ENCODE peak calls at places on chromosomes 13 and 19, in five cellular contexts. J is sigmoid colon, Z is tibial nerve, R is gastrocnemius medialis, D is ovary. Y is an unnamed sample.

GRCh38 chr13:26881154-26881553 is 120.6 kb upstream of the GPR12 start:
- DNase-seq in J (no peak), Z (no peak), R (no peak), D (no peak), Y (no peak)

GRCh38 chr19:46068345-46069258 is 27.8 kb upstream of the IGFL4 start:
- DNase-seq in J (no peak), Z (no peak), R (no peak), D (no peak), Y (no peak)

GRCh38 chr13:114108141-114108761 is 24.2 kb downstream of the RASA3 start:
- DNase-seq in J (peak), Z (no peak), R (peak), D (no peak), Y (no peak)

GRCh38 chr19:29694669-29695627 is 20.1 kb downstream of the C19orf12 start:
- DNase-seq in J (peak), Z (peak), R (peak), D (peak), Y (peak)

GRCh38 chr13:71902676-71903075 is 35.7 kb upstream of the DACH1 start:
- DNase-seq in J (no peak), Z (no peak), R (no peak), D (no peak), Y (no peak)

GRCh38 chr13:96011291-96011875 is 41.8 kb downstream of the UGGT2 start:
- DNase-seq in J (no peak), Z (no peak), R (no peak), D (no peak), Y (no peak)

GRCh38 chr13:32881074-32881791 is 135.0 kb upstream of the KL start:
- DNase-seq in J (no peak), Z (no peak), R (no peak), D (no peak), Y (no peak)

GRCh38 chr19:5934779-5935472 is 20.9 kb downstream of the CAPS start:
- DNase-seq in J (no peak), Z (no peak), R (no peak), D (peak), Y (no peak)

GRCh38 chr19:30309983-30310805 is 62.0 kb upstream of the ZNF536 start:
- DNase-seq in J (no peak), Z (no peak), R (no peak), D (no peak), Y (no peak)

GRCh38 chr19:16449330-16449961 is 22.3 kb downstream of the EPS15L1 start:
- DNase-seq in J (no peak), Z (no peak), R (no peak), D (no peak), Y (no peak)

GRCh38 chr13:27920677-27921420 is 1.0 kb downstream of the PDX1 start:
- DNase-seq in J (no peak), Z (no peak), R (no peak), D (no peak), Y (no peak)

GRCh38 chr19:49340069-49340864 is 5.1 kb downstream of the CD37 start:
- DNase-seq in J (peak), Z (peak), R (peak), D (peak), Y (no peak)

GRCh38 chr13:96982672-96983071 is 11.6 kb downstream of the OXGR1 start:
- DNase-seq in J (no peak), Z (peak), R (no peak), D (no peak), Y (no peak)

GRCh38 chr19:55446060-55446459 is 3.0 kb upstream of the SHISA7 start:
- DNase-seq in J (no peak), Z (no peak), R (no peak), D (no peak), Y (no peak)

GRCh38 chr13:91242652-91243051 is 104.8 kb upstream of the MIR17HG start:
- DNase-seq in J (no peak), Z (no peak), R (no peak), D (no peak), Y (no peak)

GRCh38 chr19:46970815-46971214 is 48.8 kb upstream of the NPAS1 start:
- DNase-seq in J (no peak), Z (no peak), R (peak), D (no peak), Y (no peak)

DNA sequence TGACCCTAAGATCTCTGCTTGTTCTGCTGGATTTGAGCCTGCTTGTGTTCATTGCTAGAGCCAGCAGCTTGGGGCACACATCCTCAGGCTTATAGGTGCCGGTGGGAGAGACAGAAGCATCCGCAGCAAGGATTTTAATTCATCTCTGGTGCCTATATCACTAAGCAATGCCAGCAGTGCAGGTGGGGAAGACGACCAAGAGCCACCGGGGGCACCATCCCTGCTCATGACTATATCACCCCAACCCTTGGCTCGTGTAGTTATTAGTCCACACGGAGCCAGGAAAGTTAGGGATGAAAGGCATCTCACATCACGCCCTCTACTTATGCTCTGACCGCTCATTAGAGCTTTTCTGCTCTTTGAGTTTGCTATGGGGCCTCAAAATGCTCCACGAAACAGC is 298.2 kb downstream of the DCLK1 start:
- DNase-seq in J (no peak), Z (no peak), R (no peak), D (no peak), Y (no peak)
- TF ChIP-seq CTCF in J (no peak), Z (no peak), R (no peak), D (no peak), Y (no peak)

DNA sequence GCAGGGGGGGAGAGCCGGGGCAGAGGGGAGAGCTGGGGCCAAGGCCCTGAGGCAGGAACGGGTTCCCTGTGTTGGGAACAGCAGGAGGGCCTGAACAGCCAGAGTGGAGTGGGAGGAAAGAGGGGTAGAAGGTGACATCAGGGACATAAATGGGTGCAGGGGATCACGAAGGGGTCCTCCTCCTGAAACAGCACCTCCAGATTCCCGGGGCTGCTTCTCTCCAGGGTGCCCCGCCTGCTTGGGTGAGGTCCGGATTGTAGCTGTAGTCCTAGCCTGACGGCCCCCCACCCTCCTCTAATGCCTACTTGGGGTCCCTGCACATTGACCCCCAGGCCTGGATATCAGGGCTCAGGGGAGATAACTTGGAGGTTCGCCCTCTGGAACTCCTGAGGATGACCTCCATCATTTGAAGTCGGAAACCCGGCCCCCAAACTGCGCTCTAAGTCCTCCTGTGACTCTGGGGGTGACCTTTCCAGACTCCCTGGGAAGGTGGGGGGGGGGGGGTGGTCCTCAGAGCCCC is 473 bp upstream of the SCN1B start:
- DNase-seq in J (no peak), Z (no peak), R (peak), D (no peak), Y (no peak)
- H3K4me3 ChIP-seq in J (no peak), Z (peak), R (peak), D (peak), Y (no peak)

GRCh38 chr19:52369463-52370340 is at the start of gene ZNF880:
- DNase-seq in J (peak), Z (peak), R (peak), D (peak), Y (peak)
- TF ChIP-seq POLR2A in J (peak), Z (peak), R (peak), D (peak), Y (no peak)

DNA sequence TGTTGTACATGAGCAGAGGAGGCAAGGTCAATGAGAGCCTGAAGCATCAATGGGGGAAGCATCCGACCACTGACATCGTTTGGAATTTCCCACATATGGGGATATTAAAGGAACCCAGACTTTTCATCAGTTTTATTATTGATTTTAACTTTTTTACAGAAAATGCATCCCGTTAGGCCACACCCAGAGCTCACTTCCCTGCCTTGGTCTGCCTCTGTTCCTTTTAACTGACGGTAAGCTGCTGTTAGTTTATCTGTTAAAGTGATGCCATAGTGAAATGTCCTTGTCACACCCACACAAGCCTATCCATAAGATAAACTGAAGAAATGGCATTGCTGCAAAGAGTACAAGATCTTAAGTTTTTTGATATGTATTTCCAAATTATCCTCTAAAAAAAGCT is 43.9 kb downstream of the MIPEP start:
- DNase-seq in J (no peak), Z (no peak), R (no peak), D (no peak), Y (no peak)
- TF ChIP-seq CTCF in J (no peak), Z (no peak), R (no peak), D (no peak), Y (no peak)

DNA sequence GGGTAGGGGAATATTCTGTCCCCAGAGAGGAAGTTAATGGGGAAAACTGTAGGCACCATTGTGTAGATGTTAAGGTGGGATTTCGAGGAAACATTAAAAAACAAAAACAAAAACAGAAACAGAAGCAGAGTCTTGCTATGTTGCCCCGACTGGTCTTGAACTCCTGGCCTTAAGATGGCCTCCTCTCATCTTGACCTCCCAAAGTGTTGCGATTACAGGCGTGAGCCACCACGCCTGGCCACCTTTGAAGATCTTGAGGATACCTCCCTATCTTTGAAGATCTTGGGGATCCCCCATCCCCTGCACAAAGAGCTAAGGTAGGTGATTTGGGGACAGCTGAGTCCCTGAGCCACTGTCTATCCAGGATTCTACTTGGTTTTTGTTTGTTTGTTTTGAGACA is 553 bp upstream of the ICAM3 start:
- DNase-seq in J (no peak), Z (no peak), R (no peak), D (no peak), Y (no peak)
- H3K4me3 ChIP-seq in J (no peak), Z (no peak), R (no peak), D (no peak), Y (no peak)

DNA sequence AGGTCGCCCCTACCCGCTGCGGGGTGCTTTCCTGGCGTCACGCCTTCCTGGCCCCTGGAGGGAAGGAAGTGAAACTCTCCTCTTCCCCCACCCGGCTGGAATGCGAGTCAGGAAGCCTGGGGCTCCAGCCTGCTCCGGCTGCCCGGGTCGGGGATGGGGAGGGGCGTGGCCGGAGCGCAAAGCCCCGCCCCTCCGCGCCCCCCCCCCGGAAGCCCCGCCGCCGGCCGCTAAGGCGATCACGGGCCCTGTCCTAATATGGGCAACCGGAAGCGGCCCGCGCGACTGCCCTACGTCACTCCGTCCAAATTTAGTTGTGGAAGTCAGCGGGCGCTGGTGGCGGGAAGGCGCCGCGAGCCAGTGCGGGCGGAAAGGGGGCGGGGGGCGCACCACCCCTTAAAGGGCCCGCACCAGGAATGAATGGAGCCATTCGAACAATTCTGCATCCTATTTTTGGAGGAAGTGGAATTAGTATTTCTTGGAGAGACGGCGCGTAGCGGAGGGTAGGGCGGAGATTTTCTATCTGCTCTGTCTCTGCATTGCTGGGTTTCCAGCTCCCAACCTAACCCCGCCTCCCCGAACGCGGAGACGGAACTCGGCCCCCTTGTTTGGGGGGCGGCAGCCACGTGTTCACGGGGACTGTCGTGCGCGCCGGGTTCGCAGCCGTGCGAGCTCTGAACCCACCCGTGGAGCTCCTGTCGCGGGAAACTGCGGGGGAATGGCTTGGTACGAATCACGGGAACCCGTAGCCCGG is 1.6 kb downstream of the IER2 start:
- DNase-seq in J (peak), Z (peak), R (peak), D (peak), Y (peak)
- TF ChIP-seq POLR2A in J (peak), Z (peak), R (peak), D (peak), Y (no peak)

GRCh38 chr13:69567514-69567913 is 540.1 kb upstream of the ATXN8OS start:
- DNase-seq in J (no peak), Z (no peak), R (no peak), D (no peak), Y (no peak)

GRCh38 chr13:69566104-69566716 is 541.4 kb upstream of the ATXN8OS start:
- DNase-seq in J (no peak), Z (no peak), R (no peak), D (no peak), Y (no peak)

GRCh38 chr13:69565334-69565733 is 542.3 kb upstream of the ATXN8OS start:
- DNase-seq in J (no peak), Z (no peak), R (no peak), D (no peak), Y (no peak)
- TF ChIP-seq CTCF in J (no peak), Z (no peak), R (no peak), D (no peak), Y (no peak)

GRCh38 chr19:58009301-58009665 is 6.7 kb upstream of the ZNF606 start:
- DNase-seq in J (no peak), Z (no peak), R (no peak), D (no peak), Y (no peak)

GRCh38 chr19:58003153-58003828 is 671 bp upstream of the ZNF606 start:
- DNase-seq in J (no peak), Z (no peak), R (no peak), D (no peak), Y (no peak)

GRCh38 chr19:58010507-58010906 is 7.9 kb upstream of the ZNF606 start:
- DNase-seq in J (no peak), Z (no peak), R (no peak), D (no peak), Y (no peak)

GRCh38 chr19:58009666-58010301 is 7.2 kb upstream of the ZNF606 start:
- DNase-seq in J (peak), Z (peak), R (peak), D (peak), Y (peak)

DNA sequence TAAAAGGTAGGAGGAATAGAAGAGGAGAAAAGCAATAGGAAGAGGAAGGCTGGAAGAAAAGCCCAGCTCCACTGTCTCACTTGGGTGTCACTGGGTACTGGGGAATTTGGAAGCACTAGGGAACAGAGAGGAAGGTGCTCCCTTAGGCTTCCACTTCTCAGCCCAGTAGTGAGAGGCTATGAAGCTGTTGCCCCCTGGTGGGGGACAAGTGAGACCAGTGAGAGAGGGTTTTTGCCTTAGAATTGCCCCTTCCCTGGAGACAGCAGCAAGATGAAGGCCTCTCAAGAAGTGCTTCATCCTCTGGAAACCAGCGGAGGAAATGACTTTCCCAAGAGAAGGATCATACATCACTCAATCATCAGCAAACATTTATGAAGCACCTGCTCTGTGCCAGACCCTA is 4.7 kb upstream of the ZNF606 start:
- DNase-seq in J (no peak), Z (no peak), R (no peak), D (no peak), Y (no peak)
- H3K4me3 ChIP-seq in J (no peak), Z (no peak), R (no peak), D (no peak), Y (no peak)

GRCh38 chr19:4669723-4670480 is at the start of gene MYDGF:
- DNase-seq in J (peak), Z (peak), R (peak), D (peak), Y (peak)
- TF ChIP-seq POLR2A in J (no peak), Z (peak), R (peak), D (peak), Y (no peak)

GRCh38 chr19:28235606-28236125 is 977.3 kb downstream of the UQCRFS1 start:
- DNase-seq in J (no peak), Z (no peak), R (no peak), D (no peak), Y (no peak)

GRCh38 chr19:28244966-28245365 is 968.0 kb downstream of the UQCRFS1 start:
- DNase-seq in J (no peak), Z (no peak), R (no peak), D (no peak), Y (no peak)

GRCh38 chr19:28234637-28235036 is 978.3 kb downstream of the UQCRFS1 start:
- DNase-seq in J (no peak), Z (no peak), R (no peak), D (no peak), Y (no peak)

GRCh38 chr19:28242317-28242927 is 970.5 kb downstream of the UQCRFS1 start:
- DNase-seq in J (no peak), Z (peak), R (no peak), D (no peak), Y (no peak)

DNA sequence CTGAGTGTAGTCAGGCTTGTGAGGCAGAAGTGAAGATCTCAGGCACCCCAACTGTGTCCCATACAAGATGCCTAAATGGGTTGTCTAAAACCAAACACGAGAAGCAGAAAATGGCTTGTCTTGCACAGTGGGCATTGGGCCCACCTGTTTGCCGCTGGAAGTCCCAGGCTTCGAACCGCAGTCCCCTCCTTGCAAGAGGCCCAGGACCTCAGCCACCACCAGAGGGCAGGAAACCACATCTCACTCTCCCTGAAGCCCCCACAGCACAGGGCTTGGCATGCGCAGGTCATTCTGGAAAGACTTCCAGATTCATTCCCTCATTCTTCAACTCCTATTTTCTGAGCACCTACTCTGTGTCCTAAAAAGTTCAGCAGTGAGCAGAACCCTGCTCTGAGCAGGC is 973.7 kb downstream of the UQCRFS1 start:
- DNase-seq in J (no peak), Z (no peak), R (no peak), D (no peak), Y (no peak)
- TF ChIP-seq CTCF in J (no peak), Z (no peak), R (no peak), D (no peak), Y (no peak)

Y was measured in lower leg skin.